ENCODE peak calls at places on chromosomes 2 and 18, in four cellular contexts. A, M, J and B are unnamed samples. For H3K9me3, the result is how much of the 10 kb centered on the place peaks cover.

GRCh38 chr2:120531863-120532600 is 186.1 kb downstream of the INHBB start:
- DNase-seq in A (no peak), M (no peak), J (no peak), B (no peak)

GRCh38 chr2:242020196-242021004 is 150.9 kb downstream of the RTP5 start:
- DNase-seq in A (no peak), M (peak), J (no peak), B (no peak)

GRCh38 chr18:50748243-50749229 is 71.3 kb downstream of the MRO start:
- DNase-seq in A (no peak), M (no peak), J (no peak), B (no peak)

GRCh38 chr2:14881663-14882327 is 249.3 kb downstream of the LRATD1 start:
- DNase-seq in A (no peak), M (no peak), J (no peak), B (no peak)

GRCh38 chr2:191661099-191661681 is 16.7 kb upstream of the NABP1 start:
- DNase-seq in A (no peak), M (no peak), J (no peak), B (no peak)

GRCh38 chr2:17426708-17427107 is 91.5 kb downstream of the RAD51AP2 start:
- DNase-seq in A (no peak), M (no peak), J (no peak), B (no peak)

GRCh38 chr2:172639823-172640222 is 83.9 kb downstream of the PDK1 start:
- DNase-seq in A (no peak), M (no peak), J (no peak), B (no peak)

GRCh38 chr2:1910562-1911256 is 166.4 kb upstream of the PXDN start:
- DNase-seq in A (no peak), M (peak), J (no peak), B (peak)

GRCh38 chr2:43121915-43122314 is 104.5 kb downstream of the ZFP36L2 start:
- DNase-seq in A (no peak), M (no peak), J (no peak), B (no peak)

GRCh38 chr2:186255823-186256222 is 230.2 kb upstream of the ZC3H15 start:
- DNase-seq in A (no peak), M (no peak), J (no peak), B (no peak)

GRCh38 chr2:186254759-186255158 is 231.3 kb upstream of the ZC3H15 start:
- DNase-seq in A (no peak), M (no peak), J (no peak), B (no peak)

DNA sequence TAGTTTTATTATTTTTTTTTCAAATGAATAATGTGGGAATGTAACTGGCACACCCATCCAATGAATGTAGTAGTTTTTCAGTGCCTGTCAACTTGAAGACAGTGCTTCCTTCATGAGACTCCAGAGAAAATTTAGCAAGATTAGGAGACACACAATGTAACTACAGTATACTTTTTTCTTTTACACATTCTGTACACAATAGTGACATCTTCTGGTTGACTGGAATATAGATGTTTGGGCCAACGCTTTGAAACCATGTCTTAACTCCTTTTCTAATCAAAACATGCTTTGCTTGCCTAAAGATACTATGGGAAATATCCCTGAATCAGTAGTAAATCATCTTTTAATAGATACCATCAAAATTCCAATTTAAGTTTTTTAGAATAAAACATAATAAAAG is 229.5 kb upstream of the ZC3H15 start:
- DNase-seq in A (peak), M (peak), J (no peak), B (no peak)
- H3K27ac ChIP-seq in A (no peak), M (no peak), J (no peak), B (no peak)

DNA sequence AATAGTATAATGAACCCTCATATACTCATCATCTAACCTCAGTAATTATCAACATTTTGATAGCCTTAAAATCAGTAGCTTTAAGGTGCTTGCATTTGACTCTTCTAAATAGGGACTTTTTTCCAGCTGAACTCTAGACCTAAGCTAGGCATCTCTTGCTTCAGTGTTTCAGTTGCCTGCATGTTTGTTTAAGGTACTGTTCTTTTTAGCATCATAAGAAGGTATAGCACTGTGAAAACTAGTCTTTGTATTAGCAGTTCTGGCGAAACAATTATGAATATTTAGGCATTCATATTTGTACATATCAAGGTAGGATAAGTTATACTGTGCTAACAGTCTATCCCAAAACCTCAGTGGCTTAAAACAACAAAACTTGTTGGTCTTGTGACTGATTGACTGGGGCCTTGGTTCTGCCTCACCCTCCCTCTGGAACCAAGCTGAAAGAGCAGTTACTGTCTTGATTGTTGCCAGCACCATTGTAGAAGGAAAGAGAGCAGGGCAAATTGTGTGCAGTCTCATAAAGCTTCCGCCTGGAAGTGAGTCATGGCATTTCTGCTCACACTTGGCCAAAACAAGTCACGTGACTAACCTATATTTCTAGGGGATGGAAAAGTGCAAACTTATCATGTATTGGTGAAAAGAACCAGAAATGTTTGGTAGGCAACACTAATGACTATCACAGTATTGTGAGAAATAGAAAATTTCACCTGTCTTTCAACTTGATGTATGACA is 24.3 kb downstream of the GALNT1 start:
- DNase-seq in A (no peak), M (no peak), J (no peak), B (no peak)
- H3K9me3 ChIP-seq in A (under half), M (under half), J (under half), B (under half)

DNA sequence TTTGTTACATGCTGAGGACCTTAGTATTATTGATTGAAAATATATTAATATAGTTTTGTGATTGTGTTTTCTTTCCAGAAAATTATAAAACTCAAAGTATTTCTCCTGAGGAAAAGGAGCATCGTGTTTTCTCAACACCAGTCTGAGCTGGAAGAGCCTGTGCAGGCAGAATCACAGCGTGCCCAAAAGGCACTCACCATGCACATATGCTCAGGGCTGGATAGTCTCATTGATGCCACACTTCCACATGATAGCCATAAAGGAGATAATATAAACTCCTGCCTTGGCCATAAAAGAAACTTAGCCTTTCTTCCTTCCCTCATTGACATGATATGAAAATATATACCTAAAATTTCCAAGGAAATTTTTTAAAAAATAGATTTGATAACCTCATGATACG is 4.0 kb downstream of the PDE1A start:
- DNase-seq in A (no peak), M (no peak), J (no peak), B (peak)
- H3K4me3 ChIP-seq in A (no peak), M (no peak), J (no peak), B (no peak)

DNA sequence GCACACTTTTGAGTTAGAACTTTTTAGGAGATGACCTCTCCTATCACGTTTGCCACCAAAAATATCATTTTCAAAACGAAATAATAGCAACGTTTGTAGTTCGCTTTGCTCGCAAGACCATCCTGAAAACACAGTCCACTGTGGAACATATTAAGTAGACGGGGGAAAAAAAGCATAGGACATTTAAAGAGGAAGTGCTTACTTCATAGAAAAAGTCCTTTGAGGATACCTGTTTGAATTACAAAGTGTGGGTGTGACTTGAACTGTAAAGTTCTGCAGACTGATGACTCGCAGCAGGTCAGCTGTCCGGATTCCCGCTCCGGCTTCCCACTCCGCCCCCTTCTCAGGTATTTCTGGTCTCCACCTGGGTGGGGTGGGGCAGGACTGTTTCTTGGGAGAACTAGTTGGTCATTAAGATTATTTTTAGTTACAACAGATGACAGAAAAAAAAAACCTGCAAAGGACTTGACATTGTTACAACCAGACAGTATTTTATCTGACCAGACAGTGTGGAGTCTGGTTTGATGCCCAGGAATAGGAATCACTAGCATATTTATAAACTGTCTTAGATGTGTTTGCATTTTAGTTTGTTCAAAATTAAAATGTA is 13.3 kb downstream of the CNOT11 start:
- DNase-seq in A (no peak), M (no peak), J (no peak), B (no peak)
- H3K27ac ChIP-seq in A (no peak), M (no peak), J (no peak), B (no peak)

DNA sequence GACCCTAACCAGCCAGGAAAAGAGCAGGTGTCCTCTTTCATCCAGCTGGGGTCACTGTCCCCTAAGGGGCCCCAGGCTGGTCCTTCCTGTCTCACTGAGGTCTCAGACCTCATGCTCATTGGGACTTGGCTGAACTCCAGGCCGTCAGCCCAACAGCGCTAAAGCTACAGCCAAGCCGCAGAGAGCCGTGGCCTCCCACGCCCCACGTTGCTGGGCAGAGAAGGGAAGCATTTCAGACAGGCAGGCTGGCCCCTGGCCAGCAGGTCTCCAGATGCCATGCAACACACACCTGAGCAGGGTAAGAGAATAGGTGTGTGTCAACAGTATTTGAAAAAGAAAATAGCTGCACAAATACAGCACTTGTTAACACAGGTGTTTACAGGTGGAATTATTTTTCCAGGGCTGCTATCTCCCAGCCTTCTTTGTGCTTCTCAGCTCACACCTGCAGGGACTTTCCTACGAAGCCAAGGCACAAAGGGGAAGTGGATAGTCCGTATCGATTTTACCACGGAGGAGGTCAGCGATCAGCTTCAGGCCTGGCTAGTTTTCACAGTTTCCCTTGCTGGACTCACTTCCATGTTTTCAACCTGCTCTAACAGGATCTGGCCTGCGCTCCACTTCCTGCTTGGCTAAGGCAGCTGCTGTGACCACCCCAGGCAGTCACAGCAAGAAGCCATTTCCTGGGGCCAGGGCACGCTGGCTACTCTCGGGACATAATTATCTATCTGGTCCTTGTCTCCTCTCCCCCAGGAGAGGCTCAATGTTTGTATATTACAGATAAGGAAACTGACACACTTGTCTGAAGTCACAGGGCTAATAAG is 156.1 kb upstream of the ID2 start:
- DNase-seq in A (no peak), M (peak), J (peak), B (peak)
- H3K9me3 ChIP-seq in A (under half), M (under half), J (under half), B (under half)

GRCh38 chr2:46697830-46698323 is 217.7 kb downstream of the MCFD2 start:
- DNase-seq in A (no peak), M (peak), J (no peak), B (no peak)
- H3K4me3 ChIP-seq in A (peak), M (peak), J (peak), B (no peak)